ENCODE peak calls at places on chromosomes 1 and 21, in ten cellular contexts. O is AG04450, R is ascending aorta, Z is GM06990, S is endodermal cell, X is Peyer's patch, U is stomach, T is suprapubic skin, D is MCF 10A, Q is GM20000. N is an unnamed sample.

GRCh38 chr21:26587621-26588260 is 14.7 kb upstream of the CYYR1 start:
- DNase-seq in U (no peak), Z (no peak), T (no peak), X (no peak), S (no peak), O (no peak), Q (no peak), R (no peak), D (peak), N (no peak)

GRCh38 chr21:38979271-38980196 is 173.8 kb downstream of the ETS2 start:
- DNase-seq in S (peak), O (no peak), T (no peak), Z (no peak), R (no peak), U (no peak), Q (no peak), D (peak), X (no peak), N (no peak)

GRCh38 chr1:112689196-112689841 is 14.9 kb downstream of the MOV10 start:
- DNase-seq in O (no peak), X (no peak), D (no peak), Q (no peak), T (no peak), U (no peak), S (no peak), Z (no peak), R (no peak), N (no peak)

GRCh38 chr1:167630568-167631385 is 745 bp downstream of the RCSD1 start:
- DNase-seq in R (no peak), S (peak), D (no peak), O (no peak), Z (no peak), U (no peak), Q (peak), T (no peak), X (no peak), N (no peak)

GRCh38 chr1:89523597-89524368 is 846 bp upstream of the LRRC8B start:
- DNase-seq in S (peak), Q (peak), X (peak), R (no peak), Z (no peak), D (peak), O (no peak), T (no peak), U (peak), N (no peak)

GRCh38 chr1:57800341-57800740 is 376.5 kb upstream of the DAB1 start:
- DNase-seq in D (no peak), Q (no peak), U (no peak), X (no peak), R (no peak), O (no peak), Z (no peak), T (no peak), S (no peak), N (no peak)

GRCh38 chr1:178371236-178371635 is 125.5 kb downstream of the CLEC20A start:
- DNase-seq in R (no peak), U (no peak), T (no peak), X (no peak), Z (no peak), D (no peak), S (peak), Q (no peak), O (no peak), N (peak)

GRCh38 chr1:208461680-208462079 is 217.5 kb upstream of the PLXNA2 start:
- DNase-seq in Q (peak), O (no peak), T (no peak), S (no peak), Z (no peak), X (no peak), R (no peak), D (peak), U (no peak), N (no peak)

GRCh38 chr1:214546886-214547641 is 4.3 kb downstream of the PTPN14 start:
- DNase-seq in T (no peak), Q (no peak), O (no peak), S (no peak), R (no peak), D (no peak), Z (no peak), X (no peak), U (no peak), N (no peak)

GRCh38 chr1:183881387-183882084 is 76.6 kb downstream of the RGL1 start:
- DNase-seq in U (peak), R (no peak), S (peak), T (no peak), O (peak), X (no peak), D (peak), Q (no peak), Z (no peak), N (no peak)

GRCh38 chr1:28577052-28577678 is 14.9 kb upstream of the RAB42 start:
- DNase-seq in Z (no peak), X (no peak), S (no peak), R (no peak), T (no peak), Q (no peak), D (peak), U (no peak), O (no peak), N (no peak)

GRCh38 chr1:24705260-24706073 is 39.8 kb upstream of the CLIC4 start:
- DNase-seq in T (peak), D (peak), R (no peak), X (peak), S (peak), O (peak), U (peak), Q (peak), Z (peak), N (no peak)

GRCh38 chr1:162736184-162736583 is 54.3 kb upstream of the HSD17B7 start:
- DNase-seq in X (no peak), U (no peak), Q (no peak), O (no peak), S (no peak), Z (no peak), R (no peak), D (no peak), T (no peak), N (no peak)

GRCh38 chr1:175073633-175074032 is 6.0 kb downstream of the TNN start:
- DNase-seq in S (peak), D (no peak), Z (no peak), U (no peak), Q (no peak), O (no peak), R (no peak), T (no peak), X (no peak), N (no peak)

GRCh38 chr1:115531806-115532359 is 109.9 kb upstream of the VANGL1 start:
- DNase-seq in Z (no peak), D (no peak), T (no peak), S (no peak), R (no peak), X (no peak), O (no peak), U (no peak), Q (no peak), N (no peak)

GRCh38 chr1:26360051-26360806 is 6.3 kb upstream of the CRYBG2 start:
- DNase-seq in D (no peak), X (no peak), Q (peak), T (no peak), S (peak), Z (no peak), O (no peak), U (no peak), R (no peak), N (no peak)

GRCh38 chr1:26363549-26364448 is 8.8 kb downstream of the ZNF683 start:
- DNase-seq in O (peak), X (peak), U (peak), T (peak), S (peak), D (peak), Q (peak), R (no peak), Z (peak), N (peak)

GRCh38 chr1:26362331-26362730 is 8.4 kb upstream of the CRYBG2 start:
- DNase-seq in U (no peak), O (no peak), Q (no peak), T (no peak), S (no peak), X (no peak), R (no peak), Z (no peak), D (no peak), N (no peak)

GRCh38 chr1:26360807-26361604 is 7.1 kb upstream of the CRYBG2 start:
- DNase-seq in Q (no peak), O (no peak), U (no peak), S (no peak), R (no peak), T (no peak), X (no peak), Z (no peak), D (no peak), N (no peak)

GRCh38 chr1:26361605-26362122 is 7.7 kb upstream of the CRYBG2 start:
- DNase-seq in O (no peak), T (no peak), X (no peak), D (no peak), R (no peak), S (no peak), U (no peak), Z (no peak), Q (no peak), N (no peak)
- TF ChIP-seq CTCF in O (no peak), T (no peak), X (no peak), D (no peak), R (no peak), S (no peak), U (no peak), Z (peak), Q (no peak), N (no peak)

DNA sequence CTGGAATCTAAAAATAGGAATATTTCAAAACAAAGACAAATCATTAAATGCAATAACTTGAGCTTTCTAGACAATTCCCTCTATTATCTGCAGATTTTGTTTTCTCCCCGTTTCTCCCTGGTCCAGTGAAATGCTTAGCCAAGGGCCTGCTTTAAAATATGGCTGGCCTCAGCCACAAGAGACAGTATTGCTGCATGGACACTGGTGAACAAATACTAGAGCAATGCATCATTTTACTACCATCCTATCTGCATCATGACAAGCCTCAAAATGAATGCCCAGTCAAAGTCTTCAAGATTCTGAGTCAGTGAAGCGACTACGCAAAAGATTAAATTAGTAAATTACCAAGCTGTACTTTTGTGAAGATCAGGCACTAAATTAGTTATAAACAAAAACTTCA is 80.5 kb downstream of the ENAH start:
- DNase-seq in Z (no peak), S (no peak), X (no peak), R (no peak), U (no peak), Q (no peak), O (no peak), D (peak), T (no peak), N (no peak)
- TF ChIP-seq CTCF in Z (no peak), S (peak), X (no peak), R (peak), U (no peak), Q (no peak), O (peak), D (no peak), T (no peak), N (no peak)

GRCh38 chr21:28193189-28193588 is 799.5 kb downstream of the LTN1 start:
- DNase-seq in D (peak), R (no peak), Z (no peak), Q (no peak), U (no peak), O (no peak), S (no peak), X (no peak), T (no peak), N (no peak)
- TF ChIP-seq CTCF in D (no peak), R (no peak), Z (no peak), Q (no peak), U (no peak), O (peak), S (peak), X (no peak), T (no peak), N (no peak)

DNA sequence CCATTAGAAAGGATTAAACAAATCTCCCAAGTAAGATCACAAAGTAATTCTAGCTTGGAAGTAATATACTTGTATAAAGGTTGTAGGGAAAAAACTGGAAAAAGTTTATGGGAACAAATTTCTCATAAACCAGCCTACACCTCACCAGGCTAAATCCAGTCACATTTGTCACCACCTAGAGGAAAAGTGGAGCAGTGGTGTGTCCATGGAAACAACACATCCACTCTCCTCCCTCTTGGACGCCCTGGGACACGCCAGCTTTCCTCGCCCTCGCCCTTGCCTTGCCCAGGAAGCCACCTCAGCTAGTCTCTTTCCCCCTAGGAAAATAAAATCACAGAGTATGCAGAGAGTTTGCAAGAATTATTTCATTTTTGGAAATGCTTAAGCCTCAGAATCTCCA is 2.2 kb downstream of the PALMD start:
- DNase-seq in U (no peak), O (no peak), R (no peak), X (no peak), Q (no peak), D (peak), S (peak), Z (no peak), T (no peak), N (no peak)
- TF ChIP-seq CTCF in U (no peak), O (no peak), R (no peak), X (no peak), Q (no peak), D (no peak), S (peak), Z (no peak), T (peak), N (no peak)

GRCh38 chr1:177329871-177330270 is 159.1 kb downstream of the BRINP2 start:
- DNase-seq in X (no peak), S (no peak), O (no peak), T (no peak), Z (no peak), D (no peak), U (no peak), Q (no peak), R (no peak), N (no peak)

GRCh38 chr1:177338376-177338775 is 167.6 kb downstream of the BRINP2 start:
- DNase-seq in T (no peak), Q (no peak), Z (no peak), R (no peak), O (no peak), X (no peak), U (no peak), S (no peak), D (no peak), N (no peak)

GRCh38 chr1:177334856-177335255 is 164.1 kb downstream of the BRINP2 start:
- DNase-seq in T (no peak), X (no peak), U (no peak), O (no peak), Z (no peak), D (no peak), Q (no peak), R (no peak), S (no peak), N (no peak)

GRCh38 chr1:177334276-177334675 is 163.5 kb downstream of the BRINP2 start:
- DNase-seq in Z (no peak), U (no peak), X (no peak), Q (no peak), D (no peak), T (no peak), S (no peak), R (no peak), O (no peak), N (no peak)
- TF ChIP-seq CTCF in Z (no peak), U (no peak), X (no peak), Q (no peak), D (no peak), T (no peak), S (peak), R (no peak), O (peak), N (no peak)

GRCh38 chr1:150922519-150922975 is 3.6 kb upstream of the SETDB1 start:
- DNase-seq in S (peak), D (peak), Z (peak), X (no peak), T (peak), O (peak), Q (peak), U (peak), R (no peak), N (peak)
- TF ChIP-seq CTCF in S (peak), D (peak), Z (peak), X (peak), T (peak), O (peak), Q (peak), U (peak), R (peak), N (no peak)

DNA sequence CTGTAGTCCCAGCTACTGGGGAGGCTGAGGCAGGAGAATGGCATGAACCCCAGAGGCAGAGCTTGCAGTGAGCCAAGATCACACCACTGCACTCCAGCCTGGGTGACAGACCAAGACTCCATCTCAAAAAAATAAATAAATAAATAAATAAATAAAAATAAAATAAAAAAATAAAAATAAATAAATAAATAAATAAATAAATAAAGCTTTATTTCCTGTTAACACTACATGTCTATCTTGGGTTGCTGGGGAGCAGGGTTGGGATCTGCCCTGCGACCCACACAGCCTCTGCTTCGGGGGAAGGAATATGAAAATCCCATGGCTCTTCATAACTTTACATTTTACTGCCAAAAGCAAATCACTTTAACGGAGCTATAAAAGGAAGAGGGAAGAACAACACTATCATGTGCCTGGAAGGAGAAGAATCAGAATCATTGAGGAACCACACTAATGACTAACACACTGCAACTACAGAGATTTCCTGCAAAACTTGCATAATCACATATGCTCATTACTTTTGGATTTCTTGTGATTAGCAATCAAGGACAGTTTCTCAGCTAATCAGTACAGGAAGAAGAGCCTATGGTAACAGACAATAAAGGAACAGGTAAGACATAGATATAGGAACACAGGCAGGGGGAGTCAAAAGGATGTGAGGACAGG is 72.8 kb upstream of the CD55 start:
- DNase-seq in D (peak), X (no peak), R (no peak), Z (no peak), T (no peak), O (no peak), S (no peak), Q (no peak), U (no peak), N (no peak)
- TF ChIP-seq CTCF in D (no peak), X (no peak), R (no peak), Z (no peak), T (no peak), O (no peak), S (no peak), Q (no peak), U (no peak), N (no peak)

GRCh38 chr1:235617808-235618207 is 31.8 kb downstream of the GNG4 start:
- DNase-seq in S (no peak), D (no peak), T (no peak), Z (no peak), Q (no peak), U (no peak), R (no peak), O (peak), X (no peak), N (no peak)
- TF ChIP-seq CTCF in S (peak), D (peak), T (no peak), Z (peak), Q (no peak), U (no peak), R (no peak), O (peak), X (no peak), N (no peak)

GRCh38 chr1:39722495-39722894 is 16.2 kb upstream of the PPIE start:
- DNase-seq in D (no peak), R (no peak), O (no peak), S (no peak), U (no peak), Q (no peak), T (no peak), Z (no peak), X (no peak), N (no peak)
- TF ChIP-seq CTCF in D (no peak), R (no peak), O (no peak), S (no peak), U (no peak), Q (no peak), T (no peak), Z (no peak), X (no peak), N (no peak)

N was measured in omental fat pad.